ENCODE peak calls at places on chromosome 6, in six cellular contexts. One of them, this sample, is unnamed. For H3K4me1, the result is how much of the 10 kb centered on the place peaks cover.

GRCh38 chr6:159201336-159201735 is 32.1 kb downstream of the FNDC1 start:
- DNase-seq in neuronal stem cell: no peak
- DNase-seq in H9: no peak
- DNase-seq in mesenchymal stem cell: no peak
- DNase-seq in H1: no peak
- DNase-seq in trophoblast cell: no peak
- DNase-seq in this sample: no peak

GRCh38 chr6:149867876-149868640 is 3.9 kb upstream of the LRP11 start:
- DNase-seq in neuronal stem cell: no peak
- DNase-seq in H9: peak
- DNase-seq in mesenchymal stem cell: peak
- DNase-seq in H1: no peak
- DNase-seq in trophoblast cell: no peak
- DNase-seq in this sample: peak

GRCh38 chr6:139666284-139666683 is 291.8 kb upstream of the CITED2 start:
- DNase-seq in neuronal stem cell: no peak
- DNase-seq in H9: no peak
- DNase-seq in mesenchymal stem cell: no peak
- DNase-seq in H1: no peak
- DNase-seq in trophoblast cell: no peak
- DNase-seq in this sample: no peak

GRCh38 chr6:13302291-13302690 is 26.0 kb downstream of the TBC1D7 start:
- DNase-seq in neuronal stem cell: no peak
- DNase-seq in H9: no peak
- DNase-seq in mesenchymal stem cell: no peak
- DNase-seq in H1: no peak
- DNase-seq in trophoblast cell: no peak
- DNase-seq in this sample: no peak

GRCh38 chr6:111403388-111403787 is 79.6 kb downstream of the REV3L start:
- DNase-seq in neuronal stem cell: no peak
- DNase-seq in H9: no peak
- DNase-seq in mesenchymal stem cell: no peak
- DNase-seq in H1: no peak
- DNase-seq in trophoblast cell: no peak
- DNase-seq in this sample: no peak

GRCh38 chr6:3222506-3223038 is 4.9 kb downstream of the TUBB2B start:
- DNase-seq in neuronal stem cell: no peak
- DNase-seq in H9: no peak
- DNase-seq in mesenchymal stem cell: no peak
- DNase-seq in H1: no peak
- DNase-seq in trophoblast cell: no peak
- DNase-seq in this sample: no peak

GRCh38 chr6:24775520-24776058 is 852 bp downstream of the GMNN start:
- DNase-seq in neuronal stem cell: no peak
- DNase-seq in H9: no peak
- DNase-seq in mesenchymal stem cell: peak
- DNase-seq in H1: no peak
- DNase-seq in trophoblast cell: peak
- DNase-seq in this sample: peak

GRCh38 chr6:106823732-106824351 is 150.7 kb downstream of the CD24 start:
- DNase-seq in neuronal stem cell: no peak
- DNase-seq in H9: peak
- DNase-seq in mesenchymal stem cell: no peak
- DNase-seq in H1: peak
- DNase-seq in trophoblast cell: no peak
- DNase-seq in this sample: no peak

GRCh38 chr6:115945806-115946205 is 114.9 kb downstream of the FRK start:
- DNase-seq in neuronal stem cell: no peak
- DNase-seq in H9: no peak
- DNase-seq in mesenchymal stem cell: no peak
- DNase-seq in H1: no peak
- DNase-seq in trophoblast cell: no peak
- DNase-seq in this sample: no peak

GRCh38 chr6:29828471-29828797 is 809 bp downstream of the HLA-G start:
- DNase-seq in neuronal stem cell: no peak
- DNase-seq in H9: peak
- DNase-seq in mesenchymal stem cell: no peak
- DNase-seq in H1: no peak
- DNase-seq in trophoblast cell: peak
- DNase-seq in this sample: no peak

GRCh38 chr6:75386050-75386770 is 101.6 kb upstream of the TMEM30A start:
- DNase-seq in neuronal stem cell: no peak
- DNase-seq in H9: no peak
- DNase-seq in mesenchymal stem cell: peak
- DNase-seq in H1: no peak
- DNase-seq in trophoblast cell: peak
- DNase-seq in this sample: peak
- H4K91ac ChIP-seq in neuronal stem cell: no peak
- H4K91ac ChIP-seq in H9: no peak
- H4K91ac ChIP-seq in mesenchymal stem cell: no peak
- H4K91ac ChIP-seq in H1: no peak
- H4K91ac ChIP-seq in trophoblast cell: no peak
- H4K91ac ChIP-seq in this sample: no peak

GRCh38 chr6:52547647-52548352 is 29.1 kb downstream of the TRAM2 start:
- DNase-seq in neuronal stem cell: no peak
- DNase-seq in H9: no peak
- DNase-seq in mesenchymal stem cell: peak
- DNase-seq in H1: no peak
- DNase-seq in trophoblast cell: no peak
- DNase-seq in this sample: peak

GRCh38 chr6:52545844-52546119 is 31.1 kb downstream of the TRAM2 start:
- DNase-seq in neuronal stem cell: no peak
- DNase-seq in H9: no peak
- DNase-seq in mesenchymal stem cell: no peak
- DNase-seq in H1: no peak
- DNase-seq in trophoblast cell: no peak
- DNase-seq in this sample: no peak

GRCh38 chr6:52546678-52547077 is 30.2 kb downstream of the TRAM2 start:
- DNase-seq in neuronal stem cell: no peak
- DNase-seq in H9: no peak
- DNase-seq in mesenchymal stem cell: no peak
- DNase-seq in H1: no peak
- DNase-seq in trophoblast cell: no peak
- DNase-seq in this sample: no peak

GRCh38 chr6:52545050-52545843 is 31.6 kb downstream of the TRAM2 start:
- DNase-seq in neuronal stem cell: no peak
- DNase-seq in H9: no peak
- DNase-seq in mesenchymal stem cell: no peak
- DNase-seq in H1: no peak
- DNase-seq in trophoblast cell: no peak
- DNase-seq in this sample: peak

GRCh38 chr6:52546192-52546591 is 30.7 kb downstream of the TRAM2 start:
- DNase-seq in neuronal stem cell: no peak
- DNase-seq in H9: no peak
- DNase-seq in mesenchymal stem cell: no peak
- DNase-seq in H1: no peak
- DNase-seq in trophoblast cell: no peak
- DNase-seq in this sample: no peak
- H3K4me1 ChIP-seq in neuronal stem cell: under half
- H3K4me1 ChIP-seq in H9: under half
- H3K4me1 ChIP-seq in mesenchymal stem cell: under half
- H3K4me1 ChIP-seq in H1: under half
- H3K4me1 ChIP-seq in trophoblast cell: under half
- H3K4me1 ChIP-seq in this sample: half or more

GRCh38 chr6:117685359-117685758 is 10.1 kb downstream of the NUS1 start:
- DNase-seq in neuronal stem cell: no peak
- DNase-seq in H9: no peak
- DNase-seq in mesenchymal stem cell: no peak
- DNase-seq in H1: no peak
- DNase-seq in trophoblast cell: no peak
- DNase-seq in this sample: no peak

GRCh38 chr6:117687006-117687405 is 11.7 kb downstream of the NUS1 start:
- DNase-seq in neuronal stem cell: no peak
- DNase-seq in H9: no peak
- DNase-seq in mesenchymal stem cell: no peak
- DNase-seq in H1: no peak
- DNase-seq in trophoblast cell: no peak
- DNase-seq in this sample: no peak

GRCh38 chr6:117677553-117678131 is 2.4 kb downstream of the NUS1 start:
- DNase-seq in neuronal stem cell: no peak
- DNase-seq in H9: no peak
- DNase-seq in mesenchymal stem cell: peak
- DNase-seq in H1: no peak
- DNase-seq in trophoblast cell: peak
- DNase-seq in this sample: peak

GRCh38 chr6:117676577-117677218 is 1.4 kb downstream of the NUS1 start:
- DNase-seq in neuronal stem cell: no peak
- DNase-seq in H9: no peak
- DNase-seq in mesenchymal stem cell: peak
- DNase-seq in H1: no peak
- DNase-seq in trophoblast cell: peak
- DNase-seq in this sample: no peak

DNA sequence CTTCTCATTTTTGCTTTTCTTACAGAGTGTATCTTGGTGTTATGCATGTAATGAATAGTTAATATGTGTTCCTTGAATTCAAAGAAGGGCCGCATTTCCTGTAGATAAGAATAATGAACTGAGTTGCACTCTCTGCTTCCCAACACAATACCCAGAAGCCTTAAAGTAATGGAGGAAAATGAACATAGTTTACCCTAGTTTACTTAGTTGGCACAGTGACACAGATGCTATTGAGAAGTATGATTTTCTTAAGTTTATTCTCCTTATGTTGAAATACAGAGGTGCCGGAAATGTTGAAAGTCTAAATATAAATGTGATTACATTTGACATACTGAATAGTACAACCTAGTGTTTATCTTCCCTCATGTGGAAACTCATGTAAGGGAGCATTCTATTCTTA is 6.1 kb downstream of the NUS1 start:
- DNase-seq in neuronal stem cell: no peak
- DNase-seq in H9: no peak
- DNase-seq in mesenchymal stem cell: no peak
- DNase-seq in H1: no peak
- DNase-seq in trophoblast cell: no peak
- DNase-seq in this sample: no peak
- H4K91ac ChIP-seq in neuronal stem cell: no peak
- H4K91ac ChIP-seq in H9: no peak
- H4K91ac ChIP-seq in mesenchymal stem cell: no peak
- H4K91ac ChIP-seq in H1: no peak
- H4K91ac ChIP-seq in trophoblast cell: no peak
- H4K91ac ChIP-seq in this sample: no peak

GRCh38 chr6:2033544-2033943 is 211.9 kb downstream of the GMDS start:
- DNase-seq in neuronal stem cell: no peak
- DNase-seq in H9: no peak
- DNase-seq in mesenchymal stem cell: no peak
- DNase-seq in H1: no peak
- DNase-seq in trophoblast cell: no peak
- DNase-seq in this sample: no peak
- H3K4me1 ChIP-seq in neuronal stem cell: under half
- H3K4me1 ChIP-seq in H9: under half
- H3K4me1 ChIP-seq in mesenchymal stem cell: under half
- H3K4me1 ChIP-seq in H1: under half
- H3K4me1 ChIP-seq in trophoblast cell: under half
- H3K4me1 ChIP-seq in this sample: under half

DNA sequence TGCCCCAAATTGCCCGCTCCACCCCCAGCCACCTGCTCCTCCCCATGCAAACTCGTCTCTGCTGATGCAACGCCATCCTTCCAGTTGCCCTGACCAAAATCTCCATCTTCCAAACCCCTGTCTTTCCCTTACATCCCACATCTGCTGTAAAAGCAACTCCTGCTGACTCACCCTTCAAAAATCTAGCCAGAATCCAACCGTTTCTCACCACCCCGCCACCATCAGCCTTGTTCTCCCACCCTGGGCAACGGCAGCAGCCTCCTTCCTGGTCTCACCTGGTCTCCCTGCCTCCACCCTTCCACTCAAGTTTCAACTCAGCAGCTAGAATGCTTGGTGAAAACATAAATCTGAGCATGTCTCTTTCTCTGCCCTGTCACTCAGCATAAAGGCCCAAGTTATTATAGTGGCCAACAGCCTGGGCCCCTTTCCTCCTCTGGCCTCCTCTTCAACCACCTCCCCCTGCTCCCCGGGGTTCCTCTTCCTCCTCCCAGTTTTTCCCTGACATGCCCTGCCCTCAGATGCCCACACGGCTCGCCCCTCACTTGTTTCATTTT is 7.2 kb upstream of the SYNJ2 start:
- DNase-seq in neuronal stem cell: no peak
- DNase-seq in H9: no peak
- DNase-seq in mesenchymal stem cell: no peak
- DNase-seq in H1: no peak
- DNase-seq in trophoblast cell: peak
- DNase-seq in this sample: peak
- H4K91ac ChIP-seq in neuronal stem cell: no peak
- H4K91ac ChIP-seq in H9: no peak
- H4K91ac ChIP-seq in mesenchymal stem cell: no peak
- H4K91ac ChIP-seq in H1: no peak
- H4K91ac ChIP-seq in trophoblast cell: no peak
- H4K91ac ChIP-seq in this sample: peak

GRCh38 chr6:41066867-41067304 is 5.3 kb downstream of the OARD1 start:
- DNase-seq in neuronal stem cell: peak
- DNase-seq in H9: peak
- DNase-seq in mesenchymal stem cell: peak
- DNase-seq in H1: no peak
- DNase-seq in trophoblast cell: peak
- DNase-seq in this sample: peak

GRCh38 chr6:41063884-41064285 is 8.3 kb downstream of the OARD1 start:
- DNase-seq in neuronal stem cell: no peak
- DNase-seq in H9: no peak
- DNase-seq in mesenchymal stem cell: no peak
- DNase-seq in H1: no peak
- DNase-seq in trophoblast cell: no peak
- DNase-seq in this sample: no peak

GRCh38 chr6:41065550-41066026 is 6.6 kb downstream of the OARD1 start:
- DNase-seq in neuronal stem cell: no peak
- DNase-seq in H9: no peak
- DNase-seq in mesenchymal stem cell: no peak
- DNase-seq in H1: no peak
- DNase-seq in trophoblast cell: no peak
- DNase-seq in this sample: no peak

GRCh38 chr6:41062056-41062455 is 9.1 kb downstream of the APOBEC2 start:
- DNase-seq in neuronal stem cell: no peak
- DNase-seq in H9: no peak
- DNase-seq in mesenchymal stem cell: no peak
- DNase-seq in H1: no peak
- DNase-seq in trophoblast cell: peak
- DNase-seq in this sample: no peak

DNA sequence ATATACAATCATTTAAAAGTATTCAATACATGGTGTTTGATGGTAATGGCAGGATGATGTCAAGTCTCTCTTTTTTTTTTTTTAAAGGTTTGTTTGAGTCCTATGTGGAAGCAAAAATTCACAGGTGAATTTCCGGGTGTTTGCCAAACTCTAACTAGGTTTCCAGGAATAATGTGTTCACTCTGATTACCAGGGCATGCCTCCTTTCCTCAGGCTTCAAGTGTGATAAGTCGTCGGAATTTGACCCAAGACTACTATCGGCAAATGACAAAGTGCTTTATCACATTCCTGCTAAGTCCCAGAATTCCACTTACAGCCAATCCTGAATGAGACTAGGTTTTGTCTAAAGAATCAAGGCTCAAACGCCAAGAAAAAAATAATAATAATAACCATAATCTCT is 7.3 kb downstream of the OARD1 start:
- DNase-seq in neuronal stem cell: no peak
- DNase-seq in H9: no peak
- DNase-seq in mesenchymal stem cell: no peak
- DNase-seq in H1: no peak
- DNase-seq in trophoblast cell: no peak
- DNase-seq in this sample: no peak
- H3K4me1 ChIP-seq in neuronal stem cell: under half
- H3K4me1 ChIP-seq in H9: under half
- H3K4me1 ChIP-seq in mesenchymal stem cell: under half
- H3K4me1 ChIP-seq in H1: under half
- H3K4me1 ChIP-seq in trophoblast cell: under half
- H3K4me1 ChIP-seq in this sample: under half

GRCh38 chr6:137656735-137657134 is 162.5 kb upstream of the OLIG3 start:
- DNase-seq in neuronal stem cell: no peak
- DNase-seq in H9: no peak
- DNase-seq in mesenchymal stem cell: no peak
- DNase-seq in H1: no peak
- DNase-seq in trophoblast cell: no peak
- DNase-seq in this sample: no peak
- H4K91ac ChIP-seq in neuronal stem cell: no peak
- H4K91ac ChIP-seq in H9: no peak
- H4K91ac ChIP-seq in mesenchymal stem cell: no peak
- H4K91ac ChIP-seq in H1: no peak
- H4K91ac ChIP-seq in trophoblast cell: peak
- H4K91ac ChIP-seq in this sample: no peak